ENCODE peak calls at places on chromosomes 4 and X, in five cellular contexts. One of them, this sample, is unnamed.

GRCh38 chrX:17818729-17819128 is 42.4 kb downstream of the RAI2 start:
- DNase-seq in stomach: no peak
- DNase-seq in PC-9: no peak
- DNase-seq in tibial artery: no peak
- DNase-seq in psoas muscle: no peak
- DNase-seq in this sample: no peak

GRCh38 chr4:41613362-41613761 is 75.4 kb downstream of the LIMCH1 start:
- DNase-seq in stomach: no peak
- DNase-seq in PC-9: no peak
- DNase-seq in tibial artery: no peak
- DNase-seq in psoas muscle: no peak
- DNase-seq in this sample: no peak

GRCh38 chr4:48346594-48346993 is 5.3 kb downstream of the SLAIN2 start:
- DNase-seq in stomach: no peak
- DNase-seq in PC-9: no peak
- DNase-seq in tibial artery: no peak
- DNase-seq in psoas muscle: no peak
- DNase-seq in this sample: no peak

GRCh38 chr4:39655866-39656265 is 17.2 kb upstream of the SMIM14 start:
- DNase-seq in stomach: no peak
- DNase-seq in PC-9: no peak
- DNase-seq in tibial artery: no peak
- DNase-seq in psoas muscle: no peak
- DNase-seq in this sample: peak; percentile 34

GRCh38 chr4:44629280-44629866 is 22.1 kb downstream of the YIPF7 start:
- DNase-seq in stomach: no peak
- DNase-seq in PC-9: peak; percentile 36
- DNase-seq in tibial artery: no peak
- DNase-seq in psoas muscle: no peak
- DNase-seq in this sample: peak; percentile 10

GRCh38 chr4:185792384-185793146 is 19.4 kb downstream of the SORBS2 start:
- DNase-seq in stomach: no peak
- DNase-seq in PC-9: peak; percentile 85
- DNase-seq in tibial artery: no peak
- DNase-seq in psoas muscle: no peak
- DNase-seq in this sample: peak; percentile 39

GRCh38 chrX:103774070-103774642 is 2.5 kb upstream of the PLP1 start:
- DNase-seq in stomach: no peak
- DNase-seq in PC-9: no peak
- DNase-seq in tibial artery: no peak
- DNase-seq in psoas muscle: no peak
- DNase-seq in this sample: no peak

GRCh38 chrX:77749695-77750094 is 36.3 kb downstream of the ATRX start:
- DNase-seq in stomach: no peak
- DNase-seq in PC-9: no peak
- DNase-seq in tibial artery: no peak
- DNase-seq in psoas muscle: no peak
- DNase-seq in this sample: no peak

GRCh38 chr4:183164963-183165362 is 65.9 kb downstream of the WWC2 start:
- DNase-seq in stomach: no peak
- DNase-seq in PC-9: no peak
- DNase-seq in tibial artery: no peak
- DNase-seq in psoas muscle: no peak
- DNase-seq in this sample: no peak

GRCh38 chrX:150477364-150477763 is 91.1 kb upstream of the MTM1 start:
- DNase-seq in stomach: no peak
- DNase-seq in PC-9: no peak
- DNase-seq in tibial artery: no peak
- DNase-seq in psoas muscle: no peak
- DNase-seq in this sample: no peak

GRCh38 chrX:110407910-110408545 is 49.4 kb downstream of the RTL9 start:
- DNase-seq in stomach: no peak
- DNase-seq in PC-9: peak; percentile 54
- DNase-seq in tibial artery: no peak
- DNase-seq in psoas muscle: no peak
- DNase-seq in this sample: no peak

GRCh38 chr4:53786632-53787031 is 195.3 kb upstream of the LNX1 start:
- DNase-seq in stomach: no peak
- DNase-seq in PC-9: no peak
- DNase-seq in tibial artery: no peak
- DNase-seq in psoas muscle: no peak
- DNase-seq in this sample: no peak

GRCh38 chr4:15912961-15913630 is 25.4 kb downstream of the FGFBP1 start:
- DNase-seq in stomach: no peak
- DNase-seq in PC-9: no peak
- DNase-seq in tibial artery: no peak
- DNase-seq in psoas muscle: no peak
- DNase-seq in this sample: no peak

GRCh38 chrX:41971346-41971745 is 48.0 kb upstream of the CASK start:
- DNase-seq in stomach: no peak
- DNase-seq in PC-9: peak; percentile 36
- DNase-seq in tibial artery: no peak
- DNase-seq in psoas muscle: no peak
- DNase-seq in this sample: no peak

GRCh38 chr4:103400405-103400804 is 202.3 kb upstream of the CENPE start:
- DNase-seq in stomach: no peak
- DNase-seq in PC-9: no peak
- DNase-seq in tibial artery: no peak
- DNase-seq in psoas muscle: no peak
- DNase-seq in this sample: peak; percentile 85

GRCh38 chr4:99815597-99816011 is 1.0 kb upstream of the DAPP1 start:
- DNase-seq in stomach: peak; percentile 77
- DNase-seq in PC-9: peak; percentile 100
- DNase-seq in tibial artery: no peak
- DNase-seq in psoas muscle: no peak
- DNase-seq in this sample: peak; percentile 100

GRCh38 chr4:77800077-77800476 is 19.1 kb downstream of the CNOT6L start:
- DNase-seq in stomach: no peak
- DNase-seq in PC-9: no peak
- DNase-seq in tibial artery: no peak
- DNase-seq in psoas muscle: no peak
- DNase-seq in this sample: no peak

GRCh38 chr4:17272154-17272553 is 239.7 kb downstream of the QDPR start:
- DNase-seq in stomach: no peak
- DNase-seq in PC-9: no peak
- DNase-seq in tibial artery: no peak
- DNase-seq in psoas muscle: no peak
- DNase-seq in this sample: no peak

GRCh38 chr4:56786955-56787354 is 34.5 kb downstream of the SPINK2 start:
- DNase-seq in stomach: peak; percentile 28
- DNase-seq in PC-9: no peak
- DNase-seq in tibial artery: no peak
- DNase-seq in psoas muscle: peak; percentile 27
- DNase-seq in this sample: no peak

GRCh38 chr4:101933855-101934254 is 143.3 kb downstream of the BANK1 start:
- DNase-seq in stomach: no peak
- DNase-seq in PC-9: no peak
- DNase-seq in tibial artery: no peak
- DNase-seq in psoas muscle: no peak
- DNase-seq in this sample: no peak

GRCh38 chrX:17000751-17001150 is 54.3 kb downstream of the REPS2 start:
- DNase-seq in stomach: no peak
- DNase-seq in PC-9: no peak
- DNase-seq in tibial artery: no peak
- DNase-seq in psoas muscle: no peak
- DNase-seq in this sample: no peak

GRCh38 chr4:74189331-74190043 is 31.6 kb downstream of the MTHFD2L start:
- DNase-seq in stomach: no peak
- DNase-seq in PC-9: peak; percentile 53
- DNase-seq in tibial artery: no peak
- DNase-seq in psoas muscle: no peak
- DNase-seq in this sample: peak; percentile 6

GRCh38 chr4:122450847-122451246 is 5.7 kb downstream of the IL2 start:
- DNase-seq in stomach: no peak
- DNase-seq in PC-9: no peak
- DNase-seq in tibial artery: no peak
- DNase-seq in psoas muscle: no peak
- DNase-seq in this sample: no peak

GRCh38 chr4:168569066-168569908 is 72.4 kb downstream of the PALLD start:
- DNase-seq in stomach: peak; percentile 61
- DNase-seq in PC-9: no peak
- DNase-seq in tibial artery: no peak
- DNase-seq in psoas muscle: no peak
- DNase-seq in this sample: no peak

GRCh38 chr4:104128850-104129213 is 365.9 kb downstream of the CXXC4 start:
- DNase-seq in stomach: no peak
- DNase-seq in PC-9: no peak
- DNase-seq in tibial artery: no peak
- DNase-seq in psoas muscle: no peak
- DNase-seq in this sample: peak; percentile 14

GRCh38 chr4:80206541-80207171 is 9.4 kb downstream of the PRDM8 start:
- DNase-seq in stomach: no peak
- DNase-seq in PC-9: no peak
- DNase-seq in tibial artery: no peak
- DNase-seq in psoas muscle: peak; percentile 70
- DNase-seq in this sample: no peak

GRCh38 chr4:38365748-38366310 is 298.2 kb upstream of the KLF3 start:
- DNase-seq in stomach: no peak
- DNase-seq in PC-9: no peak
- DNase-seq in tibial artery: no peak
- DNase-seq in psoas muscle: no peak
- DNase-seq in this sample: no peak

GRCh38 chr4:38366997-38367396 is 297.0 kb upstream of the KLF3 start:
- DNase-seq in stomach: no peak
- DNase-seq in PC-9: no peak
- DNase-seq in tibial artery: no peak
- DNase-seq in psoas muscle: no peak
- DNase-seq in this sample: no peak

GRCh38 chr4:38364383-38364963 is 299.5 kb upstream of the KLF3 start:
- DNase-seq in stomach: no peak
- DNase-seq in PC-9: no peak
- DNase-seq in tibial artery: no peak
- DNase-seq in psoas muscle: no peak
- DNase-seq in this sample: no peak

GRCh38 chr4:38366451-38366850 is 297.5 kb upstream of the KLF3 start:
- DNase-seq in stomach: no peak
- DNase-seq in PC-9: no peak
- DNase-seq in tibial artery: peak; percentile 78
- DNase-seq in psoas muscle: peak; percentile 10
- DNase-seq in this sample: no peak

GRCh38 chr4:38365261-38365660 is 298.7 kb upstream of the KLF3 start:
- DNase-seq in stomach: no peak
- DNase-seq in PC-9: no peak
- DNase-seq in tibial artery: no peak
- DNase-seq in psoas muscle: no peak
- DNase-seq in this sample: no peak
- H3K27ac ChIP-seq in stomach: no peak overlapping the region
- H3K27ac ChIP-seq in PC-9: no peak overlapping the region
- H3K27ac ChIP-seq in tibial artery: peak overlapping the region; percentile 53
- H3K27ac ChIP-seq in psoas muscle: no peak overlapping the region
- H3K27ac ChIP-seq in this sample: no peak overlapping the region

DNA sequence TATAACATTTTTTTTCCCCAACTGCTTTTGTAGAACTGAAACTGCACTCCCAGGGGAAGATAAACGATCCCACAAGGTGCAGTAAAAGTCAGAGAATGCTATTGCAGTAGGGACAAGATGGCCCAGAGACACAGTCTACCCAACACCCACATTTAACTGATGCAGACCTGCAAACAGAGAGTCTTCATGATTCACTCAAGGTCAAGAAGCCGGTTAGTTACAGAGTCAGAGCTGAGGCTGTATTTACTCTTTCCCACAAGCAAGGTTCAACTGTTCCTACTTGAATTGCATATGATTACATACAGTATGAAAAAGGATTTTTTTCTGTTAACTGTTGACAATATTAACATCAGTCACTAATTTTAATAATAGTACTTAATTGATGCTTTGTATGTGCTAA is 654.6 kb downstream of the IL1RAPL1 start:
- DNase-seq in stomach: no peak
- DNase-seq in PC-9: no peak
- DNase-seq in tibial artery: no peak
- DNase-seq in psoas muscle: no peak
- DNase-seq in this sample: no peak
- H3K27ac ChIP-seq in stomach: no peak overlapping the region
- H3K27ac ChIP-seq in PC-9: no peak overlapping the region
- H3K27ac ChIP-seq in tibial artery: no peak overlapping the region
- H3K27ac ChIP-seq in psoas muscle: no peak overlapping the region
- H3K27ac ChIP-seq in this sample: no peak overlapping the region

DNA sequence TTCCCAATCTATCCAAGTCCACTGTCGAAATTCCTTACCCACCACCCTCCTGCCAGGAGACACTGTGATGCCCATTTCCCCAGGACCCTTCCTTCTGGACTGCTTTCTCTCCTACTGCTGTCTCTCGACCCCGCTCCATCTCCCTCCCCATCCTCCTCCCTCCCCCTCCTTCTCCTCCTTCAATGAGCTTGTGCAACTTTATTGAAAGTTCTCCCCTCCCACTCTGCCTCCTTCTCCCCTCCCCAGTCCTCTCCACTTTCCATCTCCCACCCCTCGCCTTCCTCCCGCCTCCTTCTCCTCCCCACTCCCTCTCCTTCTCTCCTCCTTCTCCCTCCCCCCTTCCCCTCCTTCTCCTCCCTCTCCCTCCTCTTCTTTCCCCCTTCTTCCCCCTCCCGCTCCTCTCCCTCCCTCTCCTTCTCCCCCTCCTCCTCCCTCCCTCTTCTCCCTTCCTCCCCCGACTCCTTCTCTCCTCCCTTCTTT is 116.6 kb upstream of the FAT1 start:
- DNase-seq in stomach: no peak
- DNase-seq in PC-9: no peak
- DNase-seq in tibial artery: peak; percentile 84
- DNase-seq in psoas muscle: peak; percentile 57
- DNase-seq in this sample: no peak
- H3K27ac ChIP-seq in stomach: peak overlapping the region; percentile 84
- H3K27ac ChIP-seq in PC-9: no peak overlapping the region
- H3K27ac ChIP-seq in tibial artery: peak overlapping the region; percentile 80
- H3K27ac ChIP-seq in psoas muscle: peak overlapping the region; percentile 53
- H3K27ac ChIP-seq in this sample: no peak overlapping the region

DNA sequence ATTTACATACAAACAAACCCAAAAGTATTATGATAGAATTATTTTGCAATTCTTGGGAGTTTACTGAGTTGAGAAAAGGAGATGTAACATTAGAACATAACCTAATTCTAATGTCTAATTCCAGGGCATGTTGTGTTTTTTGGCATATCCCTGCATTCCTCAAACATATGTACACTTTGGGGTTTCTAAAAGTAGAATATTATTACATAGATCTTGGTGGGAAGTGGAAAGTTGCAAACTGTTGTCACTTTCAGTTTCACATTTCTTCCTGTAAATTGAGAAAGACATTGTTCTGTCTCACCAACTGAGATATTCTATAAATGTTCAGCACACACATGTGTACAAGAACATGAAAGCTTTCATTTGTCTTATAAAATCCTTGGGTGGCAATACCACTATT is 24.4 kb upstream of the GBA3 start:
- DNase-seq in stomach: no peak
- DNase-seq in PC-9: no peak
- DNase-seq in tibial artery: no peak
- DNase-seq in psoas muscle: no peak
- DNase-seq in this sample: no peak
- H3K27ac ChIP-seq in stomach: no peak overlapping the region
- H3K27ac ChIP-seq in PC-9: no peak overlapping the region
- H3K27ac ChIP-seq in tibial artery: no peak overlapping the region
- H3K27ac ChIP-seq in psoas muscle: no peak overlapping the region
- H3K27ac ChIP-seq in this sample: no peak overlapping the region

GRCh38 chrX:154733072-154733425 is 17.8 kb downstream of the GAB3 start:
- DNase-seq in stomach: no peak
- DNase-seq in PC-9: no peak
- DNase-seq in tibial artery: no peak
- DNase-seq in psoas muscle: no peak
- DNase-seq in this sample: no peak
- H3K27ac ChIP-seq in stomach: peak overlapping the region; percentile 84
- H3K27ac ChIP-seq in PC-9: no peak overlapping the region
- H3K27ac ChIP-seq in tibial artery: peak overlapping the region; percentile 47
- H3K27ac ChIP-seq in psoas muscle: no peak overlapping the region
- H3K27ac ChIP-seq in this sample: peak overlapping the region; percentile 64

GRCh38 chr4:84562156-84562555 is 20.8 kb upstream of the CDS1 start:
- DNase-seq in stomach: no peak
- DNase-seq in PC-9: no peak
- DNase-seq in tibial artery: no peak
- DNase-seq in psoas muscle: no peak
- DNase-seq in this sample: no peak
- H3K27ac ChIP-seq in stomach: no peak overlapping the region
- H3K27ac ChIP-seq in PC-9: no peak overlapping the region
- H3K27ac ChIP-seq in tibial artery: no peak overlapping the region
- H3K27ac ChIP-seq in psoas muscle: no peak overlapping the region
- H3K27ac ChIP-seq in this sample: no peak overlapping the region

This sample was measured in epithelial cell of prostate.